ENCODE peak calls at places on chromosomes 12 and 14, in five cellular contexts. V is osteocyte, G is GM20000, W is neural crest cell, Z is cardiac fibroblast. I is an unnamed sample.

GRCh38 chr12:19440019-19440858 is 947 bp downstream of the AEBP2 start:
- DNase-seq in Z (peak), W (peak), G (peak), V (no peak), I (peak)

GRCh38 chr14:50600849-50601248 is 40.9 kb downstream of the ATL1 start:
- DNase-seq in V (no peak), W (no peak), Z (peak), G (no peak), I (no peak)

GRCh38 chr14:94237046-94237445 is 56.0 kb downstream of the SERPINA10 start:
- DNase-seq in W (no peak), V (no peak), G (no peak), Z (no peak), I (no peak)

GRCh38 chr12:114916531-114916930 is 232.6 kb upstream of the TBX3 start:
- DNase-seq in G (no peak), Z (no peak), W (no peak), V (no peak), I (no peak)

GRCh38 chr12:99059824-99060526 is 414.9 kb downstream of the APAF1 start:
- DNase-seq in G (no peak), W (peak), Z (no peak), V (no peak), I (no peak)

GRCh38 chr14:103923863-103924262 is 4.4 kb upstream of the TDRD9 start:
- DNase-seq in W (no peak), V (no peak), G (no peak), Z (no peak), I (no peak)

GRCh38 chr12:100494026-100494425 is 20.4 kb downstream of the NR1H4 start:
- DNase-seq in G (no peak), Z (no peak), V (no peak), W (no peak), I (no peak)

GRCh38 chr12:98743362-98743953 is 98.4 kb downstream of the APAF1 start:
- DNase-seq in V (no peak), G (peak), Z (peak), W (peak), I (no peak)

GRCh38 chr12:712172-712863 is 40.1 kb upstream of the WNK1 start:
- DNase-seq in Z (peak), G (no peak), V (no peak), W (no peak), I (no peak)

GRCh38 chr12:46361667-46362034 is 10.9 kb downstream of the SLC38A2 start:
- DNase-seq in W (no peak), V (no peak), G (no peak), Z (no peak), I (no peak)

GRCh38 chr14:76920572-76921175 is 94.5 kb downstream of the LRRC74A start:
- DNase-seq in Z (peak), W (no peak), G (no peak), V (no peak), I (peak)

DNA sequence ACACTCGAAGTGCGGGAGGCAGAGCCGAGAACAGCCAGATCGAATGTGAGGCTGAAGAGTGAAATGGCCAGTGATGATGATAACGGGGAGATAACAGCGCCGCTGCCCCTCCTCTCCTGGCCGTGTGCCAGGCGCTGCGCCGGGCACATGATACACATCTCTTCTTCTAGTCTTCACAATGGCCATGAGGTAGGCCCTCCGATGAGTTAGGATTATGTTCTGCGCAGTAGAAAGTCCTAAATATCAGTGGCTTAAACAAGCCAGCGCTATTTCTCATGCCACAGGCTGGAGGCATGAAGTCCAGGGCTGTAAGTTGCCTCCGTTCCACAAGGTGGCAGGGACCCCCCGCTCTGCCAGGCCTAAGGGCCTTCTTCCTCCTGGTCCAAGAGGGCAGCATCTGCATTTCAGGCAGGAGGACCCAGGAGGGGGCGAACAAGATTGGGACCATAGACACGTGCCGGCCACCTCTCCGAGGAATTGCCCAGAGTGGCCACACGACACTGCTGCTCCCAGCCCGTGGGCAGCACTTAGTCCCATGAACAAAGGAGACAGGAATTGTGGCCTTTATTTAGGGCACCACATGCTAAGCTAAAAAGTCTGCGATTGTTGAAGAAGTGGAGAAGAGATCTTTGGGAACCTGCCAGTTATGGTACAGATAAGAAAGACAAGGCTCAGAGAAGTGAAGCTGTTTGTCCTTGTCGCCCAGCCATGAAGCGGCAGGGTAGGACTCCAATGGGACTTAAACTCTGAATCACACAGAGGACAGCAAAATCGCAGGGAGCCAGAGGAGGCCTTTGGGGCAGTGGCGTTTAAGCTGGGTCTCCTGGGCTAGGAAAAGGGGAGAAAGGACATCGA is 10.9 kb upstream of the HVCN1 start:
- DNase-seq in V (no peak), Z (no peak), G (no peak), W (no peak), I (no peak)
- TF ChIP-seq CTCF in V (no peak), Z (no peak), G (no peak), W (no peak), I (no peak)

DNA sequence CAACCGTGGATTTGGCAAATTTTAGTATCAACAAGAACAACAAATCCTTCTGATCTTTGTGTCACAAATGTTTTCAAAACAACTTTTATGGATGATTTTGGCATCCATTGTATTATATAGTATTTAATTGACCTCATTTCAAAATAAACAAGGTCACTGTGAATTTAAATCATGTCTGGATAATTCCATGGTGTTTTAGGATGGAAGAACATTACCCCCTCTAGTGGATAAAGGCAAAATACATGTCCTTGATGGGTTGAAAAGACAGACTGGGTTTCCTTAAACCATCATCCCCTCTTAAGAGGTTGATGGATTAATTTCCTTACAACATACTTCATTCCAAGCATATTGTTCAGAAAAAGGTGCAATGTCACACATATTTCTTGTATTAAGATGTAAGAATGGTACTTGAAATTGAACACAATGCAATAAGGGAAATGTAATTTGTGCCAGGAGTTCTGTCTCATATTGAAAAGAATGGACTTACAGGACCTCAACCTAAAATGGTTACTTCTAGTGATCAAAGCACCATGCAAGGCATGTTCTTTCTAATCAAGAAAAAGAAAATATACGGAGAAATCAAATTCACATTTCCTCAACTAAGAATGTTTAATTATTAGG is 352.0 kb downstream of the BCAT1 start:
- DNase-seq in W (no peak), Z (peak), V (no peak), G (peak), I (no peak)
- TF ChIP-seq CTCF in W (peak), Z (peak), V (peak), G (peak), I (peak)

DNA sequence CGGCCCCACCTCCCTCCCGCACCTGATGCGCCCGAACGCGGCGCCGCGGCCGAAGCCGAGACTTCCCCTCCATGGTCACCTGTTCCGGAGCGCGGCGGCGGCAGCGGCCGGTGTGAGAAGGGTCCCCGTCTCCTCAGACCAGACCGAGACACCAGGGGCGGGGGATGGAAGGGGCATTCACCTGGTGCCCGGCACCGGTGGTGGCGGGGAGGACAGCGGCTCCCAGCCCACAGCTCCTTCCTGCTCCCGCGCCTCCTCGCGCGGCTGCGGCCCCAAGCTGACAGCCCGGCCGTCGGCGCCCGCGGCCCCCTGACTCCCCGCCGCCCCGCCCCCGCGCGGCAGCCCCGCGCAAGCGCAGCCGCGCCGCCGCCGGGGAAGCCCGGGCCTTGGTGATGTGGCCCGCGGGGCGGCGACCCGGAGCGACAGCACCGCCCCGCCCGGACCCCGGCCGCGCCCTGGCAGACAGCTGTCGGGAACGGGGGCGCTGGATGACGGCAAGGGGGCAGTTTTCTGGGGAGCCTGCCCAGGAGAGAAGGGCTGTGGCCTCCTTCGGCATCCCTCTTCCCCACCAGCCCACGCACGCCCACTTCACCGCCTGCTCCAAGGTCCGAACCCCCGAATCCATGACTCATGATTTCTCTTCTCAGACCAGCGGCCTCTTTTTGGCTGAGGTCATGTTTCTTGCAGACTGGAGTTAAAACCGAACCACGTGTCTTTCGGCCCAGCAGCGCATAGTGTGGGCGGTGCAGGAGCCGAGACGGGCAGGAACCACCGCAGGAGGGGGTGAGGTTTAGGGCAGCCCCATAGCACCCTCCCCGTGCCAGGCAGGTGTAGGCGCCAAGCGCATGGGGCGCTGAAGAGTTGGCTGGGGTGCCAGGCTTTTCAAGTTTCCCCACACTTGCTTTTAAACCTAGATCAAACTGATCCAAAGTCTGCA is at the start of gene SLC41A2:
- DNase-seq in V (peak), W (peak), G (peak), Z (peak), I (peak)
- TF ChIP-seq CTCF in V (no peak), W (peak), G (no peak), Z (no peak), I (no peak)

DNA sequence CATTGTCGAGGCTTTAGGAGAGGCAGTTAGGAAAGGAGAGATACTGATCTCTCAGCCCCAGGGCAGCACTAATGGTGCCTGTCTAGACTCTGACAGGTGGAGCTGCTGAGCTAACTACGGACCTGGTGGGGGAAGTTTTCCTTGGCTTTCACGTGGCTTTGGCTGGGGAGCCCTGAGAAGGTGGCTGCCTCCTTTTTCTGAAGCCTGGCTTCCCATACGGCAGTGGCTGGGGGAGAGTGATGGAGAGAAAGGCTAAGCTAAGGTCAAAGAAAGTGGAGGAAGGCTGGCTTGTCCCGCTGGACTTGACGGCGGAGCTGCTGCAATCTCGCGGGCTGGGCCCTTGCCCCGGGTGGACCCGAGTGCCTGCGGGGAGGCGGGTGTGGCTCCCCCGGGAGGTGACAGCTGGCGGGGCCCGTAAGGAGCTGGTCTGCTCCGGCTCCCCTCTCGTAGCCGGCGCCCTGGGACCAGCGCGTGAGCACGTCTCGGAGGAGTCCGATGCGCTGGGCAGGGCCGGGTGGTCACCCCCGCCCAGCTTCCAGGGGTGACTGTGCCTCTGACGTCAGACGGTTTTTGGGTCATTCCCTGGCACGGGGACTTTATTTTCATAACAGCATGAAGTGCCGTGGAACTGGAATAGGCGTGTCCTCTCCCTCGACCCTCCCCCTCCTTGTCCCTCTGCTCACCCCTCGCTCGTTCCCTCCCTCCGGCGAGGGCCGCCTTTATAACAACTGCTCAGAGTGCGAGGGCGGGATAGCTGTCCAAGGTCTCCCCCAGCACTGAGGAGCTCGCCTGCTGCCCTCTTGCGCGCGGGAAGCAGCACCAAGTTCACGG is at the start of gene GPRC5A:
- DNase-seq in G (peak), Z (peak), V (peak), W (peak), I (peak)
- TF ChIP-seq CTCF in G (peak), Z (peak), V (peak), W (no peak), I (no peak)

GRCh38 chr12:3726455-3726854 is 26.5 kb downstream of the CRACR2A start:
- DNase-seq in G (no peak), W (no peak), Z (no peak), V (no peak), I (no peak)
- TF ChIP-seq CTCF in G (no peak), W (no peak), Z (no peak), V (no peak), I (no peak)

GRCh38 chr12:93569656-93570551 is 2.6 kb upstream of the SOCS2 start:
- DNase-seq in V (peak), W (peak), G (peak), Z (peak), I (peak)

GRCh38 chr12:93571854-93572711 is at the start of gene SOCS2:
- DNase-seq in Z (peak), W (peak), G (peak), V (peak), I (no peak)

GRCh38 chr12:93572712-93573551 is 457 bp downstream of the SOCS2 start:
- DNase-seq in G (peak), W (peak), Z (peak), V (no peak), I (no peak)

GRCh38 chr12:93570552-93571359 is 1.7 kb upstream of the SOCS2 start:
- DNase-seq in V (peak), W (peak), G (peak), Z (peak), I (peak)

DNA sequence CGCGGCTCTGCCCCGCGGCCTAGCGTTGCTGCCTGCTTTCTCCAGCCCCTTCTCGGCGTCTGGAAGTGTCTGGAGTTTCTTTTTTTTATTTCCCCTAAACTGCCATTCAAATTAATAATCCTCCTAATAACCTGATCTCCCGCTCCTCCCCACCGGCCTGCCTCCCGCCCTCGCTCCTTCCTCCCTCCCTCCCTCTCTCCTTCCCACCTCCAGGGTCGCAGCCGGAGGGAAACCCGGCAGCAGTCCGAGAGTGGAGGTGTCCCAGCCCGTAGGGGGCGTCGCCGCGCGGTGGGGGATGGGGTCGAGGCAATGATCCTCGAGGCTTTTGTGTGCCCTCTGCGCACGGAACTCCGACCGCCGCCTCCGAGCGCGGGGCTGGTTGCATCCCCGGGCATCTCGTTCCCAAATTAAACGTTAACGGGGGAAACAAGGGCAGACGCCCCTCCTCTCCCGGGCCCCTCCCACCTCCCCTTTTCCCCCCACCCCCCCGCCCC is 1.1 kb upstream of the SOCS2 start:
- DNase-seq in V (peak), G (peak), Z (peak), W (peak), I (no peak)
- TF ChIP-seq CTCF in V (peak), G (peak), Z (peak), W (peak), I (no peak)

DNA sequence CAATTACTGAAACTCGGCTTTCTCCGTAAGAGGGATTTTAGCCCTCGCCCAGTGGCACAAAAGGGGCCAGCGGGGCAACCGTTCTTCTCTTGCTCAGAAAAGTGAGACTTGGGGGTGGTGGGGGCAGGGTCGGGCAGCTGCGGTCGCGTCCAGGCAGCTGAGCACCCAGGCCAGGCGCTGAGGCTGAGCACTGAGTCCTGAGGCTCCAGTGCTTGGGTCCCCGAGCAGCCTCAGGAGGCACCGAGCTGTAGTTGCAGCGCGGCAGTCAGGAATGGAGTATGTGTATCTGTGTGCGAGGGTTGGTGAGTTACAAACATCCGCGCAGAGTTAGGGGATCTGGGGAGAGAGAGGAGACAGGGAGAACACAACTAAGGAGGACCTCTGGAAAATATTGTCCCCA is 4.1 kb upstream of the HOXC6 start:
- DNase-seq in W (no peak), V (no peak), G (no peak), Z (no peak), I (no peak)
- TF ChIP-seq CTCF in W (no peak), V (no peak), G (no peak), Z (no peak), I (no peak)

DNA sequence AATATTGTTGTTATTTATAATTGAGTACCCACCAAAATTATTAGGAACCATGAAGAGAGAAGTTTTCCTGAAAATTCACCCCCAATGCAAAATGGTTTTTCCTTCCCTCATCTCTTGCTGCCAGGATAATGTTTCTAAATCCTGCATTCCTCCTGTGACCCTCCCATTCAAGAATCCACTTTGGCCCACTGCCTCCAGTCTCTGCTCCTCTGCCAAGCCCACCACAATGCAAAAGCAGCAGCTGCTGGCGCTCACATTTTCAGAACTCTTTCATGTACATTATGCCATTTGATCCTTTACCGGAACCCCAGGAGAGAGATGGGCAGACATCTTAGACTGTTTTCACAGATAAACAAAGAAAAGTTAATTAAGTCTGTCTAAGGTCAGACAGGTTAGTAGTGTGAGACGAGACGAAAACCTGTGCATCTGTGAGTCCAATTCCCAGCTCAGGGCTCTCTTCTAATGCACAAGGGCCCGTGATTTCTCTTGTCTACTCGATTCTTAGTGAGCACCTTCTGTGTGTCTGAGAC is 12.9 kb downstream of the LRIG3 start:
- DNase-seq in W (no peak), V (no peak), G (no peak), Z (no peak), I (no peak)
- TF ChIP-seq CTCF in W (no peak), V (no peak), G (no peak), Z (no peak), I (no peak)

I was measured in CD14-positive monocyte.